ENCODE peak calls at places on chromosomes 7 and 10, in four cellular contexts. G is K562, H is GM12891, D is GM12878. C is an unnamed sample.

GRCh38 chr10:5888843-5889623 is 660 bp downstream of the ANKRD16 start:
- DNase-seq in G (peak; percentile 42), H (peak; percentile 39), D (no peak), C (no peak)

GRCh38 chr10:69572159-69573055 is 815 bp downstream of the NEUROG3 start:
- DNase-seq in G (no peak), H (no peak), D (no peak), C (no peak)

GRCh38 chr10:103491729-103492364 is 1.7 kb upstream of the NEURL1 start:
- DNase-seq in G (peak; percentile 12), H (no peak), D (no peak), C (no peak)

GRCh38 chr7:2082357-2083038 is 150.2 kb downstream of the MAD1L1 start:
- DNase-seq in G (no peak), H (no peak), D (no peak), C (no peak)

GRCh38 chr7:22726849-22727792 is at the start of gene IL6:
- DNase-seq in G (peak; percentile 90), H (no peak), D (no peak), C (peak; percentile 23)

GRCh38 chr7:43141091-43141490 is 28.6 kb downstream of the HECW1 start:
- DNase-seq in G (no peak), H (no peak), D (no peak), C (no peak)

GRCh38 chr10:58588673-58589265 is 76.1 kb downstream of the BICC1 start:
- DNase-seq in G (peak; percentile 28), H (no peak), D (no peak), C (peak; percentile 11)

GRCh38 chr10:24691113-24691512 is 32.6 kb downstream of the ARHGAP21 start:
- DNase-seq in G (no peak), H (no peak), D (no peak), C (no peak)

GRCh38 chr10:44416021-44416758 is 31.3 kb upstream of the CXCL12 start:
- DNase-seq in G (no peak), H (no peak), D (no peak), C (no peak)

GRCh38 chr7:106486331-106486730 is 174.6 kb downstream of the CCDC71L start:
- DNase-seq in G (no peak), H (no peak), D (no peak), C (no peak)

GRCh38 chr10:71648595-71649320 is 70.8 kb downstream of the C10orf105 start:
- DNase-seq in G (peak; percentile 92), H (no peak), D (no peak), C (no peak)

GRCh38 chr10:108275895-108276685 is 1111.6 kb upstream of the SORCS1 start:
- DNase-seq in G (no peak), H (no peak), D (no peak), C (no peak)

GRCh38 chr7:104772405-104772821 is 241.6 kb upstream of the KMT2E start:
- DNase-seq in G (no peak), H (no peak), D (no peak), C (no peak)

GRCh38 chr7:5420841-5421625 is 2.6 kb downstream of the TNRC18 start:
- DNase-seq in G (peak; percentile 32), H (no peak), D (no peak), C (no peak)

GRCh38 chr7:50212016-50212325 is 92.5 kb upstream of the IKZF1 start:
- DNase-seq in G (no peak), H (no peak), D (no peak), C (no peak)

GRCh38 chr10:43078986-43079273 is 2.1 kb downstream of the RET start:
- DNase-seq in G (peak; percentile 62), H (peak; percentile 64), D (no peak), C (no peak)

GRCh38 chr10:69994262-69994661 is 58.4 kb upstream of the MACROH2A2 start:
- DNase-seq in G (peak; percentile 67), H (peak; percentile 22), D (no peak), C (peak; percentile 51)

GRCh38 chr7:4556868-4557620 is 125.1 kb upstream of the FOXK1 start:
- DNase-seq in G (no peak), H (no peak), D (no peak), C (no peak)

GRCh38 chr10:108544500-108545120 is 1378.7 kb downstream of the XPNPEP1 start:
- DNase-seq in G (peak; percentile 35), H (no peak), D (no peak), C (peak; percentile 63)

GRCh38 chr7:47724335-47724982 is 142.5 kb upstream of the TNS3 start:
- DNase-seq in G (no peak), H (no peak), D (no peak), C (no peak)

GRCh38 chr10:79487296-79488194 is 24.8 kb upstream of the EIF5AL1 start:
- DNase-seq in G (peak; percentile 83), H (peak; percentile 46), D (no peak), C (no peak)

GRCh38 chr7:116298055-116298454 is 87.7 kb downstream of the TES start:
- DNase-seq in G (no peak), H (no peak), D (no peak), C (no peak)

GRCh38 chr10:88881335-88881734 is 1.3 kb downstream of the STAMBPL1 start:
- DNase-seq in G (no peak), H (no peak), D (no peak), C (no peak)

GRCh38 chr7:34069676-34070075 is 164.3 kb downstream of the BMPER start:
- DNase-seq in G (no peak), H (no peak), D (no peak), C (no peak)

GRCh38 chr10:123570898-123571515 is 95.1 kb upstream of the GPR26 start:
- DNase-seq in G (no peak), H (no peak), D (no peak), C (no peak)

DNA sequence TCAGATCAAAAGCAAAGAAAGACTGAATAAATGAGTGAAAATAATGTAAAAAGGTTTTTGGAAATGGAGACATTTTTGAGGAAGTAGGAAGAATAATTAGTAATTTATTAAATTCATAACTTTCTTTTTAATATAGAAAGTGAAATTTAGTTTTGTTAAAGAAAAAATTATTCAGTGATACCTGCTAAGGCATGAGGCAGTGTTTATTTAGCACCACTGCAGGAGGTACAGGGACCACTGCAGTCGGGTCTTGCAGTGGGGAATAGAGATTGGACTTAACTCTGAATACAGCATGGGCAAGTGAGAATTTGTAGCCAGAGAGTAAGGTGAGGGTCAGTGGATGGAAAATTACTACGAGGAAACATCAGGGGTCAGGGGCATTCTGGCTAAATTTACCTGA is 39.9 kb downstream of the TPST1 start:
- DNase-seq in G (no peak), H (no peak), D (no peak), C (no peak)
- TF ChIP-seq SPI1 in G (no peak), H (no peak), D (no peak), C (no peak)

GRCh38 chr10:22244855-22245254 is 27.0 kb upstream of the EBLN1 start:
- DNase-seq in G (no peak), H (no peak), D (no peak), C (no peak)

GRCh38 chr10:22246680-22247391 is 29.0 kb upstream of the EBLN1 start:
- DNase-seq in G (peak; percentile 30), H (no peak), D (no peak), C (no peak)

GRCh38 chr10:22245567-22245966 is 27.8 kb upstream of the EBLN1 start:
- DNase-seq in G (no peak), H (no peak), D (no peak), C (no peak)

GRCh38 chr10:22244001-22244400 is 26.2 kb upstream of the EBLN1 start:
- DNase-seq in G (no peak), H (no peak), D (no peak), C (no peak)

DNA sequence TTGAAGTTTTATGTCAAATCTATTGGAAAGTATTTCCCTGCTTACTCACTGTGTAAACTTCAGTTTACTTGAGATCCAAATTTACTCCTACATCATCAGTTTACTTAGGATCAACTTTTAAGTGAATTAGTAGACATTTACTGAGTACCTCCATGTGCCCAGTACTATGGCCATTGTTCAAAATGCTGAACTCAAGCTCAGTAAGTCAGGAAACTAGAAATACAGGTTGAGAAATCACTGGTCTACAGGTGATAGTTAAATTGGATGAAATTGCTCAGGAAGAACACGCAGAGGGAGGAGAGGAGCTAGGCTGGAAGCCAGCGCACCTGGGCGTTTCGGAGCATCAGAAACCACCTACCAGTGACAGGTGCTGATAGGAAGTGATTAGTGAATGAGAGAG is 25.5 kb upstream of the EBLN1 start:
- DNase-seq in G (no peak), H (no peak), D (no peak), C (no peak)
- TF ChIP-seq SPI1 in G (no peak), H (no peak), D (no peak), C (no peak)

GRCh38 chr7:55021053-55021452 is 2.2 kb downstream of the EGFR start:
- DNase-seq in G (no peak), H (no peak), D (no peak), C (no peak)

GRCh38 chr7:55019329-55019690 is 493 bp downstream of the EGFR start:
- DNase-seq in G (no peak), H (peak; percentile 24), D (no peak), C (no peak)

GRCh38 chr7:55019691-55020480 is 1.1 kb downstream of the EGFR start:
- DNase-seq in G (no peak), H (peak; percentile 20), D (no peak), C (no peak)

GRCh38 chr7:55021951-55022617 is 3.3 kb downstream of the EGFR start:
- DNase-seq in G (no peak), H (no peak), D (no peak), C (no peak)

DNA sequence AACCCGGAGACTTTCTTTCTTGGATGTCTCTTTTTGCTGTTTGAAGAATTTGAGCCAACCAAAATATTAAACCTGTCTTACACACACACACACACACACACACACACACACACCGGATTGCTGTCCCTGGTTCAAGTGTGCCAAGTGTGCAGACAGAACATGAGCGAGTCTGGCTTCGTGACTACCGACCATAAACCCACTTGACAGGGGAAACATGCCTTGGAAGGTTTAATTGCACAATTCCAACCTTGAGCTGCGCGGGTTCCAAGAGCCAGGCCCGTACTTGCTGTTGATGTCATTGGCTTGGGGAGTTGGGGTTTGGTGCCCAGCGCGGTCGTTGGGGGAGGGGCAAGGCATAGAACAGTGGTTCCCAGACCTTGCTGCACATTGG is 1.7 kb downstream of the EGFR start:
- DNase-seq in G (no peak), H (no peak), D (no peak), C (no peak)
- TF ChIP-seq SPI1 in G (no peak), H (no peak), D (no peak), C (no peak)

GRCh38 chr7:131096267-131096927 is 231.3 kb upstream of the MKLN1 start:
- DNase-seq in G (no peak), H (no peak), D (no peak), C (no peak)

GRCh38 chr7:131103997-131104396 is 223.7 kb upstream of the MKLN1 start:
- DNase-seq in G (no peak), H (no peak), D (no peak), C (no peak)

GRCh38 chr7:131098527-131098926 is 229.1 kb upstream of the MKLN1 start:
- DNase-seq in G (no peak), H (no peak), D (no peak), C (no peak)

GRCh38 chr7:131097662-131098376 is 229.9 kb upstream of the MKLN1 start:
- DNase-seq in G (no peak), H (no peak), D (no peak), C (no peak)

DNA sequence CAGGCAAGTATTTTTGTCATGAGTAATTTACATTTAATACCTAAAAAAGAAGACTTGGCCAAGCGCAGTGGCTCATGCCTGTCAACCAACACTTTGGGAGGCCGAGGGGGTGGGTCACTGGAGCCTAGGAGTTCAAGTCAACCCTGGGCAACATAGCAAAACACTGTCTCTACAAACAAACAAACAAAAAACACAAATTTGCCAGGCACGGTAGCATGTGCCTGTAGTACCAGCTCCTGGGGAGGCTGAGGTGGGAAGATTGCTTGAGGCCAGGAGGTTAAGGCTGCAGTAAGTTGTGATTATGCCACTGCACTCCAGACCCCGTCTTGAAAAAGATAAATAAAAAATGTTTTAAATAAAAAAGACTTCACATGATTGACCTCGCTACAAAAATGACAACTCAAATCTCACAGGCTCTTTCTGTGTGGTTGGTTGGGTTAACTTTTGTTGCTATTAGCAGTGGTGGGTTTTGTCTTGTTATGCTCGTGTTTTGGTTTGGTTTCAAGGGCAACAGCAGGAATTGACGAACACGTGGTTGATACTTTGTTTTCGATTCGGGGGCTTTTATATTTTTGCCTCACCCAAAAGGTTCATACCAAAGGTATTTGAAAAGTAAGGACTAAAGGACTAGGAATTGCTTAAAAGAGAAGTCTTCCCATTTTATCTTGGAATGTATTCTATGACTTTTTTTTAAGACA is 227.2 kb upstream of the MKLN1 start:
- DNase-seq in G (no peak), H (no peak), D (no peak), C (no peak)
- TF ChIP-seq SPI1 in G (no peak), H (no peak), D (no peak), C (no peak)